ENCODE peak calls at places on chromosomes 3 and 15, in five cellular contexts. O, R, N, A and S are unnamed samples.

GRCh38 chr3:31247850-31248618 is 284.7 kb upstream of the STT3B start:
- DNase-seq in R (peak; percentile 82), A (peak; percentile 7), O (peak; percentile 43), N (no peak), S (no peak)

GRCh38 chr3:34463414-34463813 is 665.0 kb downstream of the PDCD6IP start:
- DNase-seq in O (no peak), N (no peak), A (no peak), R (no peak), S (no peak)

GRCh38 chr15:27587810-27588209 is 511.3 kb downstream of the OCA2 start:
- DNase-seq in N (no peak), A (no peak), O (no peak), R (no peak), S (no peak)

GRCh38 chr3:48215876-48216275 is 7.4 kb upstream of the CAMP start:
- DNase-seq in A (no peak), O (no peak), R (no peak), N (no peak), S (no peak)

GRCh38 chr3:52534281-52535183 is 875 bp upstream of the NT5DC2 start:
- DNase-seq in N (no peak), A (peak; percentile 75), R (peak; percentile 10), O (peak; percentile 27), S (no peak)

GRCh38 chr15:32649336-32649735 is 7.8 kb downstream of the SCG5 start:
- DNase-seq in A (peak; percentile 65), N (no peak), R (peak; percentile 46), O (no peak), S (no peak)

GRCh38 chr3:42655331-42655888 is 1.9 kb downstream of the ZBTB47 start:
- DNase-seq in N (no peak), A (peak; percentile 59), R (no peak), O (no peak), S (peak; percentile 34)

GRCh38 chr15:36798366-36798765 is 218.9 kb downstream of the CDIN1 start:
- DNase-seq in N (no peak), O (peak; percentile 76), A (peak; percentile 65), R (peak; percentile 92), S (no peak)

GRCh38 chr3:125602752-125603649 is 7.7 kb upstream of the OSBPL11 start:
- DNase-seq in O (peak; percentile 86), N (no peak), A (peak; percentile 84), R (peak; percentile 19), S (no peak)

GRCh38 chr3:69665026-69665739 is 74.1 kb upstream of the MITF start:
- DNase-seq in O (peak; percentile 75), R (peak; percentile 6), N (no peak), A (peak; percentile 49), S (no peak)

GRCh38 chr3:66598168-66598567 is 97.3 kb upstream of the LRIG1 start:
- DNase-seq in A (peak; percentile 6), N (no peak), R (no peak), O (peak; percentile 92), S (no peak)

GRCh38 chr3:159600291-159600690 is 388.3 kb upstream of the IL12A start:
- DNase-seq in A (no peak), O (no peak), R (no peak), N (peak; percentile 56), S (no peak)

GRCh38 chr15:41789237-41789636 is 15.0 kb downstream of the MAPKBP1 start:
- DNase-seq in N (no peak), O (no peak), A (no peak), R (no peak), S (no peak)

GRCh38 chr3:52845157-52845556 is 10.3 kb upstream of the MUSTN1 start:
- DNase-seq in R (no peak), N (no peak), O (no peak), A (peak; percentile 36), S (no peak)

GRCh38 chr15:85690546-85691226 is 104.0 kb downstream of the KLHL25 start:
- DNase-seq in A (peak; percentile 27), O (no peak), N (peak; percentile 80), R (no peak), S (no peak)

GRCh38 chr3:85054579-85054978 is 95.8 kb downstream of the CADM2 start:
- DNase-seq in N (no peak), R (no peak), O (no peak), A (no peak), S (no peak)

GRCh38 chr3:128496602-128497304 is 3.8 kb upstream of the GATA2 start:
- DNase-seq in R (no peak), N (no peak), A (peak; percentile 79), O (peak; percentile 69), S (no peak)

GRCh38 chr3:53846134-53846850 is at the start of the genes CHDH and IL17RB:
- DNase-seq in R (peak; percentile 65), N (no peak), O (peak; percentile 11), A (peak; percentile 39), S (peak; percentile 16)

GRCh38 chr3:7657214-7658112 is 796.5 kb downstream of the GRM7 start:
- DNase-seq in O (peak; percentile 19), A (no peak), N (no peak), R (no peak), S (no peak)

GRCh38 chr15:79209690-79210089 is 72.8 kb upstream of the ANKRD34C start:
- DNase-seq in R (no peak), A (no peak), O (no peak), N (no peak), S (no peak)

GRCh38 chr3:165254812-165255211 is 58.6 kb upstream of the SLITRK3 start:
- DNase-seq in R (peak; percentile 69), A (peak; percentile 0), N (peak; percentile 47), O (peak; percentile 34), S (no peak)

GRCh38 chr3:161264771-161265343 is 43.7 kb downstream of the NMD3 start:
- DNase-seq in N (no peak), A (peak; percentile 46), R (no peak), O (peak; percentile 55), S (no peak)

GRCh38 chr15:77834276-77834990 is 201.7 kb upstream of the LINGO1 start:
- DNase-seq in O (no peak), R (no peak), N (no peak), A (no peak), S (no peak)

GRCh38 chr3:43497905-43498365 is 123.9 kb downstream of the ANO10 start:
- DNase-seq in O (peak; percentile 38), R (peak; percentile 19), A (peak; percentile 61), N (no peak), S (no peak)

GRCh38 chr3:31565288-31565687 is 32.6 kb downstream of the STT3B start:
- DNase-seq in R (no peak), N (no peak), A (peak; percentile 8), O (peak; percentile 53), S (no peak)

GRCh38 chr3:97952872-97953271 is 19.4 kb downstream of the RIOX2 start:
- DNase-seq in R (peak; percentile 74), O (no peak), A (peak; percentile 23), N (no peak), S (no peak)

GRCh38 chr3:179452166-179452544 is 885 bp upstream of the GNB4 start:
- DNase-seq in N (no peak), O (peak; percentile 72), R (no peak), A (peak; percentile 79), S (no peak)

GRCh38 chr3:11556851-11557644 is 86.7 kb downstream of the VGLL4 start:
- DNase-seq in O (peak; percentile 93), A (peak; percentile 94), R (no peak), N (no peak), S (no peak)

GRCh38 chr3:157046520-157046919 is 113.4 kb downstream of the CCNL1 start:
- DNase-seq in A (no peak), R (no peak), O (no peak), N (peak; percentile 48), S (no peak)

GRCh38 chr3:66763294-66763693 is 234.8 kb upstream of the KBTBD8 start:
- DNase-seq in O (peak; percentile 6), N (no peak), A (peak; percentile 68), R (peak; percentile 82), S (peak; percentile 4)

GRCh38 chr15:93837450-93837849 is 393.9 kb upstream of the MCTP2 start:
- DNase-seq in A (no peak), O (no peak), N (no peak), R (no peak), S (no peak)

GRCh38 chr3:129442486-129442885 is 2.5 kb downstream of the IFT122 start:
- DNase-seq in O (no peak), A (no peak), N (no peak), R (no peak), S (no peak)

GRCh38 chr3:36774072-36774471 is 9.7 kb upstream of the DCLK3 start:
- DNase-seq in O (peak; percentile 4), A (peak; percentile 58), R (peak; percentile 44), N (no peak), S (no peak)

DNA sequence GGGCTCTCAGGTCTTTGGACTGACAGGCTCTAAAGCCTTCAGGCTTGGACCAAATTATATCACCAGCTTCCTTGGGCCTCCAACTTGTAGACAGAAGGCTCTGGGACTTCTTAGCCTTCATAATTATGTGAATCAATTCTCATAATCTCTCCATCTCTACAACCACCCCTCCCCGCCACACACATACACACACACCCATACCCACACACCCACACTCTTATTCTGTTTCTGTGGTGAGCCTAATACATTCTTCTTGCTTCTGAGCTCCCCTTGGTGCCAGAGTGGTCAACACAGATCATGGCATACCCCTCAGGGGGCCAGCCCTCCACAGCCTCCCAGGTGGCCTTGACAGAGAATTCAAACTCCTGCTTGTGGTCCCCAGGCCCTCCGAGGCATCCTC is 5.6 kb upstream of the NUP210 start:
- DNase-seq in A (no peak), N (no peak), O (no peak), R (no peak), S (no peak)
- H3K27ac ChIP-seq in A (no peak overlapping the region), N (no peak overlapping the region), O (no peak overlapping the region), R (no peak overlapping the region), S (no peak overlapping the region)

DNA sequence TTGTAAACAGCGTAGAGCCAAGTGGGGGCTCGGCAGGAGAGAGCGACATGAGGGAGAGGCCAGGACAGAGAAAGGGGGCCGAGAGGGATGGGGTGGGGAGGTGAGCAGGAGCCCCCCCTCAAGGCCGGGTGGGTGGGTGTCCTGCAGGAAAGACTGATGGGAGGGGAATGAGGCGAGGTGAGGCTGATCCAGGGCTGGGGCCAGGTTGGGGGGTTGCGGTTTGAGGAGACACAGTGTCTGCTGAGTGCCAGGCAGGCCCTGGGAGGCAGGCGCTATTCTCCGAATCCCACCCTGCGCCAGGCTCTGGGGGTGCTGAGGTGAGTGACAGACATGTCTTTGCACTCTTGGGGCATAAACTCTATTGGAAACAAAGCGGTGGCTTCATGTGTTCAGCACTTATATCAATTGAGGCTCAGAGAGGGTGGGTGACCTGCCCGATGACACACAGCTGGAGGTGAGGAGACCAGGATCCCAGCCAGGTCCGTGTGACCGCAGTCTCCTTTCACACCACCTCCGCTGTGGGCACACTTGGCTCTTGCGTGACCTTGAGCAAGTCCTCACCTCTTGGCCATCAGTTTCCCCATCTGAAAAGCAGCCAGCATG is 19.7 kb upstream of the CSPG4 start:
- DNase-seq in R (no peak), N (no peak), O (no peak), A (no peak), S (no peak)
- H3K27ac ChIP-seq in R (no peak overlapping the region), N (no peak overlapping the region), O (no peak overlapping the region), A (no peak overlapping the region), S (no peak overlapping the region)

GRCh38 chr3:172126741-172127140 is 87.4 kb downstream of the FNDC3B start:
- DNase-seq in O (no peak), N (no peak), A (peak; percentile 53), R (peak; percentile 25), S (no peak)
- H3K27ac ChIP-seq in O (peak overlapping the region; percentile 27), N (no peak overlapping the region), A (peak overlapping the region; percentile 71), R (no peak overlapping the region), S (no peak overlapping the region)

DNA sequence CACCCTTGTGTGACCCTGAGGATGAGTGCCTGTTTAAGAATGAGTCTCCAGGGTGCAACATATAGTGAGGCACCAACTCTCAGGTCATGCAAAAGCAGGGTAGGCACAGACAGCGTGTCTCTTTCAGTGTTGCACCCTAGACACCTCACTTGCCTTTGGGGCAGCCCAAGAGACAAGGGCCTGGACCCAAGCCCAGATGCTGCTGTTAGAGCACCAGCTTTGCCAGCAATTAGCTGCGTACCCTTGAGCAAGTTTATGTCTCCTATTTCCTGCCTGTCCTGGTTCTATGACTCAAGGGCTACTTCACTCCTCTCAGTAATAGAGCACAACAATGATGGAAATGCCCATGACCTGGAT is 122.7 kb downstream of the AQP9 start:
- DNase-seq in O (peak; percentile 8), A (peak; percentile 72), N (no peak), R (peak; percentile 6), S (no peak)
- H3K27ac ChIP-seq in O (no peak overlapping the region), A (no peak overlapping the region), N (no peak overlapping the region), R (no peak overlapping the region), S (no peak overlapping the region)